ENCODE peak calls at places on chromosomes 2 and 18, in five cellular contexts. K is stimulated activated CD8-positive, alpha-beta memory T cell treated with anti-CD3 and anti-CD28 coated beads, Interleukin-4, amount 100 ng/mL, for 4 hours; U is HFF-Myc; Q is AG20443; V is RWPE1. G is an unnamed sample.

GRCh38 chr2:108621087-108621559 is 86.9 kb downstream of the LIMS1 start:
- DNase-seq in K (no peak), U (no peak), Q (no peak), V (peak), G (no peak)

GRCh38 chr2:222907790-222908431 is 47.1 kb downstream of the ACSL3 start:
- DNase-seq in K (no peak), U (no peak), Q (peak), V (no peak), G (no peak)

GRCh38 chr2:170843656-170844055 is 27.0 kb downstream of the GAD1 start:
- DNase-seq in K (no peak), U (peak), Q (peak), V (peak), G (no peak)

GRCh38 chr2:26251893-26252292 is 7.2 kb downstream of the HADHB start:
- DNase-seq in K (no peak), U (no peak), Q (no peak), V (no peak), G (no peak)

GRCh38 chr2:133841905-133842304 is 273.6 kb upstream of the NCKAP5 start:
- DNase-seq in K (no peak), U (peak), Q (peak), V (peak), G (no peak)

GRCh38 chr18:70418551-70419311 is 129.9 kb downstream of the SOCS6 start:
- DNase-seq in K (no peak), U (no peak), Q (no peak), V (no peak), G (no peak)

GRCh38 chr2:171923206-171923605 is 945 bp downstream of the HAT1 start:
- DNase-seq in K (no peak), U (no peak), Q (peak), V (no peak), G (no peak)

GRCh38 chr2:38765149-38765548 is 12.9 kb upstream of the GEMIN6 start:
- DNase-seq in K (no peak), U (no peak), Q (peak), V (peak), G (no peak)

GRCh38 chr18:44754567-44754966 is 73.9 kb downstream of the SETBP1 start:
- DNase-seq in K (no peak), U (no peak), Q (no peak), V (no peak), G (no peak)

GRCh38 chr2:19359456-19359855 is 1.0 kb upstream of the OSR1 start:
- DNase-seq in K (no peak), U (no peak), Q (no peak), V (no peak), G (no peak)

GRCh38 chr2:9910699-9911098 is 40.8 kb upstream of the GRHL1 start:
- DNase-seq in K (no peak), U (no peak), Q (no peak), V (no peak), G (no peak)

GRCh38 chr2:1672738-1673137 is 71.6 kb downstream of the PXDN start:
- DNase-seq in K (no peak), U (no peak), Q (no peak), V (no peak), G (no peak)

GRCh38 chr18:49340446-49340845 is 120.0 kb downstream of the DYM start:
- DNase-seq in K (no peak), U (no peak), Q (peak), V (no peak), G (no peak)

GRCh38 chr2:181954538-181954883 is 31.1 kb upstream of the PPP1R1C start:
- DNase-seq in K (no peak), U (no peak), Q (no peak), V (no peak), G (no peak)

GRCh38 chr18:32695534-32695933 is 77.3 kb downstream of the KLHL14 start:
- DNase-seq in K (no peak), U (no peak), Q (no peak), V (no peak), G (no peak)

GRCh38 chr18:28736951-28737350 is 560.0 kb upstream of the CDH2 start:
- DNase-seq in K (no peak), U (no peak), Q (no peak), V (no peak), G (no peak)

GRCh38 chr2:47230418-47230817 is 75.3 kb upstream of the STPG4 start:
- DNase-seq in K (no peak), U (no peak), Q (peak), V (no peak), G (no peak)

GRCh38 chr2:25042321-25043240 is 705 bp downstream of the EFR3B start:
- DNase-seq in K (no peak), U (no peak), Q (peak), V (no peak), G (no peak)